ENCODE peak calls at places on chromosomes 4 and X, in four cellular contexts. G is left lung, M is thoracic aorta, B is AG09309. W is an unnamed sample.
A peak's percentile ranks its signal among the peaks of the same experiment; 100 is the strongest.

GRCh38 chrX:25519258-25519657 is 503.5 kb upstream of the ARX start:
- DNase-seq in M (no peak), B (no peak), G (no peak), W (no peak)

GRCh38 chr4:68129793-68130192 is at the start of gene TMPRSS11F:
- DNase-seq in M (no peak), G (no peak), B (no peak), W (no peak)

GRCh38 chr4:6017030-6017429 is 1.2 kb downstream of the C4orf50 start:
- DNase-seq in M (no peak), G (no peak), B (no peak), W (no peak)

GRCh38 chrX:119784747-119785446 is 6.5 kb downstream of the RPL39 start:
- DNase-seq in B (no peak), M (no peak), G (no peak), W (no peak)

GRCh38 chr4:116688536-116688935 is 396.8 kb downstream of the TRAM1L1 start:
- DNase-seq in G (no peak), M (no peak), B (no peak), W (no peak)

GRCh38 chr4:47913328-47913727 is 1.1 kb downstream of the NFXL1 start:
- DNase-seq in M (no peak), G (no peak), B (no peak), W (no peak)

GRCh38 chr4:76867880-76868655 is 29.9 kb downstream of the SOWAHB start:
- DNase-seq in G (no peak), M (no peak), B (no peak), W (no peak)

GRCh38 chrX:103687696-103688191 is 1.2 kb upstream of the MORF4L2 start:
- DNase-seq in G (no peak), M (peak; percentile 4), B (peak; percentile 34), W (peak; percentile 49)

GRCh38 chr4:108144451-108144850 is 24.3 kb downstream of the LEF1 start:
- DNase-seq in M (no peak), G (no peak), B (no peak), W (no peak)

GRCh38 chr4:3635090-3635820 is 103.0 kb upstream of the LRPAP1 start:
- DNase-seq in M (no peak), G (peak; percentile 43), B (no peak), W (no peak)

GRCh38 chr4:84710520-84710919 is 127.6 kb downstream of the CDS1 start:
- DNase-seq in B (no peak), M (no peak), G (no peak), W (no peak)

GRCh38 chrX:149161438-149162088 is 343.5 kb downstream of the IDS start:
- DNase-seq in B (no peak), G (no peak), M (no peak), W (no peak)

GRCh38 chrX:129686422-129686948 is 31.7 kb upstream of the APLN start:
- DNase-seq in G (no peak), M (no peak), B (no peak), W (no peak)

GRCh38 chrX:112841114-112841819 is 636 bp upstream of the AMOT start:
- DNase-seq in G (peak; percentile 85), B (peak; percentile 24), M (peak; percentile 15), W (peak; percentile 58)

GRCh38 chrX:148070504-148070877 is 89.4 kb downstream of the FMR1NB start:
- DNase-seq in M (no peak), G (no peak), B (no peak), W (no peak)

GRCh38 chrX:72467171-72467570 is 105.5 kb downstream of the HDAC8 start:
- DNase-seq in G (no peak), B (no peak), M (no peak), W (no peak)

GRCh38 chrX:7448123-7448522 is 300.2 kb upstream of the PUDP start:
- DNase-seq in B (no peak), M (no peak), G (no peak), W (no peak)

GRCh38 chr4:142845293-142846070 is 619 bp downstream of the INPP4B start:
- DNase-seq in G (peak; percentile 75), B (no peak), M (no peak), W (no peak)

GRCh38 chrX:130174051-130174704 is 2.4 kb downstream of the RAB33A start:
- DNase-seq in G (no peak), M (peak; percentile 5), B (peak; percentile 56), W (no peak)

GRCh38 chrX:103398321-103398937 is 22.1 kb downstream of the BEX3 start:
- DNase-seq in G (no peak), M (no peak), B (peak; percentile 37), W (peak; percentile 59)

GRCh38 chr4:42646013-42646784 is 10.7 kb downstream of the ATP8A1 start:
- DNase-seq in B (no peak), M (no peak), G (no peak), W (no peak)

GRCh38 chr4:25955705-25956104 is 41.7 kb downstream of the SMIM20 start:
- DNase-seq in G (no peak), M (no peak), B (no peak), W (no peak)

GRCh38 chr4:25958110-25958509 is 44.1 kb downstream of the SMIM20 start:
- DNase-seq in B (no peak), G (no peak), M (no peak), W (no peak)

GRCh38 chr4:25954293-25954904 is 40.4 kb downstream of the SMIM20 start:
- DNase-seq in G (no peak), B (no peak), M (no peak), W (no peak)

GRCh38 chr4:25953740-25954139 is 39.7 kb downstream of the SMIM20 start:
- DNase-seq in G (no peak), M (no peak), B (no peak), W (no peak)

DNA sequence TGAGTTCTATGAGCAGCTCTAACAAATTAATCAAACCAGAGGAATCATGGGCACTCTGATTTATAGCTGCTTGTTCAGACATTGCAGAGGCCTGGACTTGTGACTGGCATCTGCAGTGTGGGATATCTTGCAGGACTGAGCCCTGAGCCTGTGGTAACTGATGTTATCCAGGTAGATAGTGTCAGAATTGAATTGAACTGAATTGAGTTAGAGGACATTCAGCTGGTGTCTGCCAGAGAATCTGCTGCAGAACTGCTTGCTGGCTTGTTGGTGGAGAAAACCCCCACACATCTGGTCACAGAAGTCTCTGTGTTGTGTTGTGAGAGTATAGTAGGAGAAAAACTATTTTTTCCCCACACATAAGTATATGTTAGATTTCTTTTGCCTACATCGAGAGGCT is 42.2 kb downstream of the SMIM20 start:
- DNase-seq in M (no peak), G (no peak), B (no peak), W (no peak)
- TF ChIP-seq CTCF in M (no peak), G (no peak), B (no peak), W (no peak)

GRCh38 chrX:31265383-31265782 is 193.5 kb upstream of the FTHL17 start:
- DNase-seq in B (no peak), G (no peak), M (no peak), W (no peak)
- H3K4me3 ChIP-seq in B (peak overlapping the region; percentile 58), G (no peak overlapping the region), M (peak overlapping the region; percentile 39), W (no peak overlapping the region)

GRCh38 chr4:110629780-110630500 is 7.1 kb upstream of the PITX2 start:
- DNase-seq in G (no peak), B (no peak), M (no peak), W (no peak)
- TF ChIP-seq CTCF in G (no peak), B (no peak), M (no peak), W (no peak)

GRCh38 chr4:139900964-139901376 is 235.4 kb downstream of the MGST2 start:
- DNase-seq in G (no peak), B (no peak), M (no peak), W (no peak)

GRCh38 chr4:139901516-139902327 is 236.1 kb downstream of the MGST2 start:
- DNase-seq in M (no peak), B (no peak), G (no peak), W (no peak)

GRCh38 chr4:139904406-139904805 is 238.8 kb downstream of the MGST2 start:
- DNase-seq in G (no peak), B (no peak), M (no peak), W (no peak)

GRCh38 chr4:139903845-139904244 is 238.2 kb downstream of the MGST2 start:
- DNase-seq in B (no peak), M (no peak), G (no peak), W (no peak)

GRCh38 chr4:139902328-139903217 is 237.0 kb downstream of the MGST2 start:
- DNase-seq in G (no peak), M (no peak), B (no peak), W (no peak)
- H3K4me3 ChIP-seq in G (peak overlapping the region; percentile 16), M (peak overlapping the region; percentile 62), B (peak overlapping the region; percentile 43), W (peak overlapping the region; percentile 29)

DNA sequence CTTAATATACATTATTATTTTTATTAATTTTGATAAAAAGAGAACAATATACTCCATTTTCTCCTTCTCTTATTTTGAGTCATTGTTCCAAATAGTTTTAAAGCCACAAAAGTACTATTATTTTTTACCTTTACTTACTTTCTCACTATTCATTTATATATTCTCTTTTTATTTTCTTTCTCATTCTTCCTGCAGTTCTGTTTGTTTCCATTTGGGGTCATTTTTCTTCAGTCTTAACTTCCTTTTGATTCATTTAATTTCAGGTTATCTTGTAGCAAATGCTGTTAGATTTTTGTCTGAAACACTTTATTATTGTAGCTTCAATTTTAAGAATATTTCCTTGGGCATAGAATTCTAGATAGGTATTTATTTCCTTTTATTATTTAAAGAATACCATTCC is 438.6 kb upstream of the EPHA5 start:
- DNase-seq in G (no peak), B (no peak), M (no peak), W (no peak)
- TF ChIP-seq CTCF in G (no peak), B (no peak), M (no peak), W (no peak)

GRCh38 chr4:169663402-169663801 is 43.0 kb downstream of the CLCN3 start:
- DNase-seq in B (no peak), M (no peak), G (no peak), W (no peak)

GRCh38 chr4:169658970-169659735 is 38.8 kb downstream of the CLCN3 start:
- DNase-seq in G (no peak), B (no peak), M (no peak), W (no peak)

GRCh38 chr4:169662226-169662625 is 41.8 kb downstream of the CLCN3 start:
- DNase-seq in B (no peak), M (no peak), G (no peak), W (no peak)

GRCh38 chr4:169659736-169660670 is 39.6 kb downstream of the CLCN3 start:
- DNase-seq in B (peak; percentile 95), G (no peak), M (peak; percentile 57), W (peak; percentile 98)

GRCh38 chr4:169660929-169661328 is 40.6 kb downstream of the CLCN3 start:
- DNase-seq in B (no peak), G (no peak), M (no peak), W (no peak)
- H3K4me3 ChIP-seq in B (peak overlapping the region; percentile 43), G (no peak overlapping the region), M (no peak overlapping the region), W (peak overlapping the region; percentile 43)

GRCh38 chrX:111823068-111823467 is 52.9 kb upstream of the TRPC5OS start:
- DNase-seq in G (no peak), B (no peak), M (no peak), W (no peak)
- TF ChIP-seq CTCF in G (no peak), B (peak; percentile 45), M (no peak), W (no peak)